ENCODE peak calls at places on chromosomes 1 and 21, in eight cellular contexts. One of them, this sample, is unnamed.
A peak's percentile ranks its signal among the peaks of the same experiment; 100 is the strongest.

GRCh38 chr1:166905930-166906329 is 29.9 kb upstream of the TADA1 start:
- DNase-seq in H9: no peak
- DNase-seq in astrocyte of the spinal cord: peak; percentile 95
- DNase-seq in RWPE1: no peak
- DNase-seq in cardiac muscle cell: peak; percentile 32
- DNase-seq in tibial nerve: no peak
- DNase-seq in lung: no peak
- DNase-seq in lower leg skin: no peak
- DNase-seq in this sample: no peak

GRCh38 chr1:116087628-116088027 is 23.6 kb upstream of the MAB21L3 start:
- DNase-seq in tibial nerve: no peak
- DNase-seq in astrocyte of the spinal cord: no peak
- DNase-seq in RWPE1: no peak
- DNase-seq in H9: no peak
- DNase-seq in lung: no peak
- DNase-seq in lower leg skin: no peak
- DNase-seq in cardiac muscle cell: no peak
- DNase-seq in this sample: no peak

GRCh38 chr1:54371038-54371935 is 34.9 kb downstream of the SSBP3 start:
- DNase-seq in tibial nerve: no peak
- DNase-seq in cardiac muscle cell: no peak
- DNase-seq in astrocyte of the spinal cord: no peak
- DNase-seq in lower leg skin: no peak
- DNase-seq in RWPE1: peak; percentile 8
- DNase-seq in H9: no peak
- DNase-seq in lung: no peak
- DNase-seq in this sample: no peak

GRCh38 chr1:214808845-214809460 is 206.0 kb downstream of the CENPF start:
- DNase-seq in lower leg skin: no peak
- DNase-seq in H9: no peak
- DNase-seq in lung: no peak
- DNase-seq in RWPE1: peak; percentile 42
- DNase-seq in tibial nerve: no peak
- DNase-seq in cardiac muscle cell: peak; percentile 60
- DNase-seq in astrocyte of the spinal cord: peak; percentile 48
- DNase-seq in this sample: no peak

GRCh38 chr1:227228201-227228600 is 90.1 kb downstream of the CDC42BPA start:
- DNase-seq in tibial nerve: no peak
- DNase-seq in H9: no peak
- DNase-seq in lower leg skin: no peak
- DNase-seq in cardiac muscle cell: no peak
- DNase-seq in astrocyte of the spinal cord: no peak
- DNase-seq in lung: no peak
- DNase-seq in RWPE1: no peak
- DNase-seq in this sample: no peak

GRCh38 chr1:179327679-179328078 is 34.1 kb downstream of the SOAT1 start:
- DNase-seq in RWPE1: no peak
- DNase-seq in lower leg skin: no peak
- DNase-seq in cardiac muscle cell: peak; percentile 66
- DNase-seq in H9: no peak
- DNase-seq in astrocyte of the spinal cord: no peak
- DNase-seq in lung: no peak
- DNase-seq in tibial nerve: no peak
- DNase-seq in this sample: no peak

GRCh38 chr1:201183728-201184127 is 6.9 kb upstream of the IGFN1 start:
- DNase-seq in lung: no peak
- DNase-seq in lower leg skin: peak; percentile 70
- DNase-seq in astrocyte of the spinal cord: no peak
- DNase-seq in cardiac muscle cell: no peak
- DNase-seq in RWPE1: no peak
- DNase-seq in H9: no peak
- DNase-seq in tibial nerve: no peak
- DNase-seq in this sample: no peak

GRCh38 chr1:147580200-147580557 is 38.9 kb downstream of the BCL9 start:
- DNase-seq in tibial nerve: no peak
- DNase-seq in lower leg skin: no peak
- DNase-seq in cardiac muscle cell: peak; percentile 34
- DNase-seq in lung: no peak
- DNase-seq in H9: no peak
- DNase-seq in RWPE1: no peak
- DNase-seq in astrocyte of the spinal cord: peak; percentile 59
- DNase-seq in this sample: no peak

GRCh38 chr1:84653130-84653680 is 37.1 kb downstream of the SSX2IP start:
- DNase-seq in cardiac muscle cell: no peak
- DNase-seq in H9: no peak
- DNase-seq in lower leg skin: no peak
- DNase-seq in RWPE1: no peak
- DNase-seq in lung: no peak
- DNase-seq in tibial nerve: no peak
- DNase-seq in astrocyte of the spinal cord: peak; percentile 14
- DNase-seq in this sample: no peak

GRCh38 chr1:37808369-37809319 is 636 bp upstream of the YRDC start:
- DNase-seq in astrocyte of the spinal cord: peak; percentile 83
- DNase-seq in lower leg skin: peak; percentile 85
- DNase-seq in H9: peak; percentile 48
- DNase-seq in lung: peak; percentile 47
- DNase-seq in RWPE1: peak; percentile 74
- DNase-seq in cardiac muscle cell: peak; percentile 90
- DNase-seq in tibial nerve: no peak
- DNase-seq in this sample: peak; percentile 94

GRCh38 chr1:229383188-229383587 is 40.3 kb upstream of the CCSAP start:
- DNase-seq in tibial nerve: no peak
- DNase-seq in RWPE1: no peak
- DNase-seq in astrocyte of the spinal cord: no peak
- DNase-seq in lower leg skin: no peak
- DNase-seq in H9: no peak
- DNase-seq in cardiac muscle cell: no peak
- DNase-seq in lung: no peak
- DNase-seq in this sample: no peak

GRCh38 chr1:229379901-229380300 is 37.1 kb upstream of the CCSAP start:
- DNase-seq in lung: no peak
- DNase-seq in lower leg skin: peak; percentile 21
- DNase-seq in cardiac muscle cell: peak; percentile 3
- DNase-seq in astrocyte of the spinal cord: no peak
- DNase-seq in tibial nerve: no peak
- DNase-seq in H9: no peak
- DNase-seq in RWPE1: no peak
- DNase-seq in this sample: no peak

GRCh38 chr1:229378586-229379442 is 36.0 kb upstream of the CCSAP start:
- DNase-seq in astrocyte of the spinal cord: no peak
- DNase-seq in RWPE1: no peak
- DNase-seq in lung: no peak
- DNase-seq in cardiac muscle cell: peak; percentile 10
- DNase-seq in H9: no peak
- DNase-seq in tibial nerve: no peak
- DNase-seq in lower leg skin: peak; percentile 13
- DNase-seq in this sample: no peak

GRCh38 chr1:229380514-229381160 is 37.8 kb upstream of the CCSAP start:
- DNase-seq in H9: no peak
- DNase-seq in astrocyte of the spinal cord: no peak
- DNase-seq in tibial nerve: no peak
- DNase-seq in lower leg skin: peak; percentile 62
- DNase-seq in lung: no peak
- DNase-seq in RWPE1: no peak
- DNase-seq in cardiac muscle cell: no peak
- DNase-seq in this sample: no peak

GRCh38 chr1:229381234-229381633 is 38.4 kb upstream of the CCSAP start:
- DNase-seq in RWPE1: no peak
- DNase-seq in astrocyte of the spinal cord: no peak
- DNase-seq in lower leg skin: peak; percentile 36
- DNase-seq in tibial nerve: no peak
- DNase-seq in lung: no peak
- DNase-seq in H9: peak; percentile 65
- DNase-seq in cardiac muscle cell: no peak
- DNase-seq in this sample: no peak
- TF ChIP-seq CTCF in RWPE1: no peak
- TF ChIP-seq CTCF in astrocyte of the spinal cord: no peak
- TF ChIP-seq CTCF in lower leg skin: no peak
- TF ChIP-seq CTCF in tibial nerve: no peak
- TF ChIP-seq CTCF in lung: no peak
- TF ChIP-seq CTCF in H9: no peak
- TF ChIP-seq CTCF in cardiac muscle cell: no peak
- TF ChIP-seq CTCF in this sample: no peak

DNA sequence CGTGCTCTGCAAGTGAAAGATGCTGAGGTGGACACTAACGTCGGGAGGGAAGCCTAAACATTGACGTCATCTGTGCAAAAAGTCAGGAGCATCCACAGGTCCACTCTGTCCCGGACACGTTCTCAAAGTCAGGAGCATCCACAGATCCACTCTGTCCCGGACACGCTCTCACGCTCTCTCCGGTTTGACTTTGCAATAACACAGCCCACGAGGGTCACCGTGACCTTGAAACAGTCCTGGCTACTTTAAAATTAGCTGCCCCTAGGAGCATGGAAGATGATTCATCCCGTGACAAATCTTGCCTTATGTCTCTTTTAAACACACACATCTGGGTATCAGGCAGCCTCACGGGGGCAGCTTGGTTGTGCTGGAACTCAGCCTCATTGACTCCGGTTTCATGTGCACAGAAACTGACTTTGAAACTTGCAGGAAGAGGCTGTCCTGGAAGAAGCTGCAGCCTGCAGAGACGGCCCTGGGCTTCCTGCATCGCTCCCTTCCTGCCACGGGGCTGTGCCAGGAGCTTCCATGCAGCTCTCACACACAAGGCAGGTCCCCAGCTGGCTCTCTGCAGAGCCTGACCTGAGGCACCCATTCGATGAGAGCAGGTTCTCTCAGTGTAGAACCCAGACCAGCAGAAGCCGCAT is 18.1 kb upstream of the COL18A1 start:
- DNase-seq in cardiac muscle cell: peak; percentile 89
- DNase-seq in lower leg skin: peak; percentile 86
- DNase-seq in RWPE1: no peak
- DNase-seq in astrocyte of the spinal cord: peak; percentile 94
- DNase-seq in tibial nerve: peak; percentile 57
- DNase-seq in lung: no peak
- DNase-seq in H9: no peak
- DNase-seq in this sample: no peak
- TF ChIP-seq CTCF in cardiac muscle cell: peak; percentile 38
- TF ChIP-seq CTCF in lower leg skin: no peak
- TF ChIP-seq CTCF in RWPE1: peak; percentile 14
- TF ChIP-seq CTCF in astrocyte of the spinal cord: peak; percentile 43
- TF ChIP-seq CTCF in tibial nerve: peak; percentile 20
- TF ChIP-seq CTCF in lung: no peak
- TF ChIP-seq CTCF in H9: no peak
- TF ChIP-seq CTCF in this sample: peak; percentile 53

DNA sequence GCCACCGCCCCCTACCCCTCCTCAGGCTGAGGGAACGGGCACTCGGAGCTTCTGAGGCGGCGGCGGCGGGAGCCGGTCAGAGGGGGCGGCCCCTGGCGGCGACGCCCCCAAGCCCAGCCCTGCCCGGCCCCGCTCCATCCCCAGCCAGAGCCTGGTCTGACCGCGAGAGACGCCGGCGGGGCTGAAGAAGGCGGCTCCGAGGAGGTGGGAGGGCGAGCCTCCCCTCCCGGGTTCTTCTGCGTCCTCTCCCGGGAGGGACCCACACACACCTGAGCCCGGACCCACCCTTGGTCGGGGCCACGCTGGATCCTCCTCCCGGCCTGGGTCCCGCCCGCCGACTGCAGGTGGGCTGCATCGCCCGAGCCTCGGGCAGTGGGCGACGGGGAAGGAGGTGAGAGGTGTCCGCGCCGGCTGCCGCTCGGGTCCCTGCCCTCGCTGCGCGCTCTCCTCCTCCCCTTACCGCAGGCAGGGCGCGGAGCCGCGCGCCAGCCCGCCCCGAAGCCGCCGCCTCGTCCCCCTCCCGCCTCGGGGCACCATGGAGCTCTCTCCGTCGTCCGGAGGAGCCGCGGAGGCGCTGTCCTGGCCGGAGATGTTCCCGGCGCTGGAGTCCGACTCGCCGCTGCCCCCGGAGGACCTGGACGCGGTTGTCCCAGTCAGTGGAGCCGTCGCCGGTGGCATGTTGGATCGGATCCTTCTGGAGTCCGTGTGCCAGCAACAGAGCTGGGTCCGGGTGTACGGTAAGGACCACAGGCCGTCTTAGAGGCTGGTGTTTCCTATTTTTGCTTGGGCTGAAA is at the start of gene RASAL2:
- DNase-seq in cardiac muscle cell: peak; percentile 70
- DNase-seq in H9: peak; percentile 79
- DNase-seq in astrocyte of the spinal cord: peak; percentile 75
- DNase-seq in RWPE1: peak; percentile 66
- DNase-seq in lung: peak; percentile 56
- DNase-seq in lower leg skin: peak; percentile 92
- DNase-seq in tibial nerve: peak; percentile 33
- DNase-seq in this sample: peak; percentile 93
- TF ChIP-seq CTCF in cardiac muscle cell: peak; percentile 31
- TF ChIP-seq CTCF in H9: peak; percentile 21
- TF ChIP-seq CTCF in astrocyte of the spinal cord: peak; percentile 6
- TF ChIP-seq CTCF in RWPE1: peak; percentile 42
- TF ChIP-seq CTCF in lung: no peak
- TF ChIP-seq CTCF in lower leg skin: no peak
- TF ChIP-seq CTCF in tibial nerve: no peak
- TF ChIP-seq CTCF in this sample: peak; percentile 30

GRCh38 chr1:57422271-57423134 is 1.4 kb downstream of the DAB1 start:
- DNase-seq in cardiac muscle cell: peak; percentile 26
- DNase-seq in lower leg skin: no peak
- DNase-seq in lung: no peak
- DNase-seq in astrocyte of the spinal cord: peak; percentile 17
- DNase-seq in H9: peak; percentile 65
- DNase-seq in RWPE1: no peak
- DNase-seq in tibial nerve: no peak
- DNase-seq in this sample: no peak

GRCh38 chr1:57421366-57421765 is 2.5 kb downstream of the DAB1 start:
- DNase-seq in tibial nerve: no peak
- DNase-seq in lung: no peak
- DNase-seq in lower leg skin: no peak
- DNase-seq in cardiac muscle cell: peak; percentile 6
- DNase-seq in astrocyte of the spinal cord: no peak
- DNase-seq in RWPE1: no peak
- DNase-seq in H9: no peak
- DNase-seq in this sample: no peak

GRCh38 chr1:57423135-57424131 is at the start of gene DAB1:
- DNase-seq in lung: no peak
- DNase-seq in lower leg skin: no peak
- DNase-seq in H9: peak; percentile 52
- DNase-seq in RWPE1: no peak
- DNase-seq in cardiac muscle cell: peak; percentile 5
- DNase-seq in tibial nerve: no peak
- DNase-seq in astrocyte of the spinal cord: no peak
- DNase-seq in this sample: peak; percentile 82

DNA sequence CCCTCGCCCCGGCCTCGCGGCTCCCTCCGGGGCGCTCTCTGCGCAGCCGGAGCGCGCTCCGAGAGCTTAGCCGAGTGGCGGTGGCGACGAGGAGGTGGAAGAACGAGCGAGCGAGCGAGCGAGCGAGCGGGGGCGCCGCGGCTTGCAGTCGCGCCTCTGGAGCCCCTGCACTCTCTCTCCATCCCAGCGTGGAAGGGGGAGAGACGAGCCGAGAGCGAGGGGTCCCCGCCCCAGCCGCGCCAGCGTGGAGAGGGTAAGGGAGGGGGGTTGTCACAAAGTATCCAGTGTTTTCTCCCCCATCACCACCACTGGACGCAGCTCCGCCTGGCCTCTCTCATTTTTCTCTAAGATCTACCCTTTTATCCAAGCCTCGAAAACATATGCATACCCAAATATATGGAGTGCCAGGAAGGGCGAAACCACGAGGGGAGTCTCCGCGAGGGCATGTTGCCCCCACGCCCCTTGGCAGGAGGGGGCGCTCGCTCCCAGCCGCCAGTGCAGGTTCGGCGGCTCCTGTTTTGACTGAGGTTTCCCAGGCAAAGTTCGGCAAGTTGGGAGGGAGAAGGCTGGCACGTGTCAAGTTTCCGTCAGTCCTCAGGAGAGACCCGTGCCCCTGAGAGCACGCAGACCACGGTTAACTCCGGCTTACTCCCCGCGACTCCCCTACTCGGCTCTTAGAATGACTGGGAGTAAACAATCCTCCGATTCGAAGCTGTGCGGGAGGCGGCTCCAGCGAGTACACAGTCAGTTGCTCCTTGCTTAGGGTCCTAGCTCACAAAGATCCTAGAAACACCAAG is 569 bp upstream of the DAB1 start:
- DNase-seq in lower leg skin: no peak
- DNase-seq in tibial nerve: no peak
- DNase-seq in cardiac muscle cell: peak; percentile 43
- DNase-seq in lung: no peak
- DNase-seq in astrocyte of the spinal cord: peak; percentile 29
- DNase-seq in RWPE1: no peak
- DNase-seq in H9: peak; percentile 85
- DNase-seq in this sample: peak; percentile 86
- TF ChIP-seq CTCF in lower leg skin: no peak
- TF ChIP-seq CTCF in tibial nerve: peak; percentile 43
- TF ChIP-seq CTCF in cardiac muscle cell: peak; percentile 61
- TF ChIP-seq CTCF in lung: no peak
- TF ChIP-seq CTCF in astrocyte of the spinal cord: peak; percentile 82
- TF ChIP-seq CTCF in RWPE1: no peak
- TF ChIP-seq CTCF in H9: peak; percentile 94
- TF ChIP-seq CTCF in this sample: peak; percentile 88